ENCODE peak calls at places on chromosome X, in ten cellular contexts. One of them, this sample, is unnamed.

GRCh38 chrX:125132274-125132673 is 187.4 kb upstream of the TEX13C start:
- DNase-seq in foreskin fibroblast: no peak
- DNase-seq in kidney: no peak
- DNase-seq in brain microvascular endothelial cell: no peak
- DNase-seq in MM.1S: peak; percentile 34
- DNase-seq in GM12865: peak; percentile 7
- DNase-seq in testis: no peak
- DNase-seq in fibroblast of lung: no peak
- DNase-seq in right lobe of liver: no peak
- DNase-seq in pancreas: no peak
- DNase-seq in this sample: no peak

GRCh38 chrX:143002206-143002605 is 23.5 kb upstream of the SPANXN4 start:
- DNase-seq in foreskin fibroblast: no peak
- DNase-seq in right lobe of liver: no peak
- DNase-seq in fibroblast of lung: no peak
- DNase-seq in testis: no peak
- DNase-seq in MM.1S: no peak
- DNase-seq in kidney: no peak
- DNase-seq in pancreas: no peak
- DNase-seq in brain microvascular endothelial cell: no peak
- DNase-seq in GM12865: no peak
- DNase-seq in this sample: no peak

GRCh38 chrX:119190736-119191282 is 45.3 kb upstream of the PGRMC1 start:
- DNase-seq in pancreas: no peak
- DNase-seq in right lobe of liver: no peak
- DNase-seq in testis: peak; percentile 52
- DNase-seq in fibroblast of lung: no peak
- DNase-seq in MM.1S: no peak
- DNase-seq in GM12865: no peak
- DNase-seq in brain microvascular endothelial cell: no peak
- DNase-seq in foreskin fibroblast: peak; percentile 71
- DNase-seq in kidney: no peak
- DNase-seq in this sample: no peak

GRCh38 chrX:126063984-126064383 is 102.1 kb downstream of the DCAF12L2 start:
- DNase-seq in testis: no peak
- DNase-seq in GM12865: no peak
- DNase-seq in right lobe of liver: no peak
- DNase-seq in pancreas: no peak
- DNase-seq in MM.1S: no peak
- DNase-seq in fibroblast of lung: no peak
- DNase-seq in foreskin fibroblast: no peak
- DNase-seq in kidney: no peak
- DNase-seq in brain microvascular endothelial cell: no peak
- DNase-seq in this sample: no peak

GRCh38 chrX:56729152-56729557 is at the start of gene NBDY:
- DNase-seq in foreskin fibroblast: peak; percentile 65
- DNase-seq in GM12865: peak; percentile 57
- DNase-seq in MM.1S: peak; percentile 19
- DNase-seq in pancreas: no peak
- DNase-seq in brain microvascular endothelial cell: peak; percentile 37
- DNase-seq in right lobe of liver: no peak
- DNase-seq in fibroblast of lung: peak; percentile 56
- DNase-seq in testis: peak; percentile 77
- DNase-seq in kidney: peak; percentile 55
- DNase-seq in this sample: no peak

GRCh38 chrX:75746891-75747639 is 38.0 kb downstream of the MAGEE2 start:
- DNase-seq in MM.1S: no peak
- DNase-seq in fibroblast of lung: peak; percentile 17
- DNase-seq in GM12865: peak; percentile 17
- DNase-seq in right lobe of liver: peak; percentile 52
- DNase-seq in foreskin fibroblast: peak; percentile 37
- DNase-seq in kidney: peak; percentile 65
- DNase-seq in brain microvascular endothelial cell: peak; percentile 1
- DNase-seq in testis: peak; percentile 37
- DNase-seq in pancreas: peak; percentile 47
- DNase-seq in this sample: no peak

GRCh38 chrX:107714196-107714811 is 61.3 kb downstream of the TSC22D3 start:
- DNase-seq in MM.1S: no peak
- DNase-seq in kidney: no peak
- DNase-seq in testis: no peak
- DNase-seq in right lobe of liver: peak; percentile 50
- DNase-seq in pancreas: no peak
- DNase-seq in GM12865: no peak
- DNase-seq in brain microvascular endothelial cell: no peak
- DNase-seq in foreskin fibroblast: no peak
- DNase-seq in fibroblast of lung: no peak
- DNase-seq in this sample: no peak

GRCh38 chrX:16023790-16024734 is 99.3 kb upstream of the GRPR start:
- DNase-seq in right lobe of liver: no peak
- DNase-seq in pancreas: no peak
- DNase-seq in GM12865: peak; percentile 71
- DNase-seq in MM.1S: no peak
- DNase-seq in kidney: no peak
- DNase-seq in brain microvascular endothelial cell: peak; percentile 13
- DNase-seq in fibroblast of lung: peak; percentile 71
- DNase-seq in testis: no peak
- DNase-seq in foreskin fibroblast: peak; percentile 44
- DNase-seq in this sample: no peak

GRCh38 chrX:72018277-72019112 is 107.8 kb downstream of the NHSL2 start:
- DNase-seq in fibroblast of lung: peak; percentile 89
- DNase-seq in MM.1S: peak; percentile 73
- DNase-seq in brain microvascular endothelial cell: peak; percentile 81
- DNase-seq in pancreas: peak; percentile 89
- DNase-seq in kidney: peak; percentile 96
- DNase-seq in GM12865: peak; percentile 56
- DNase-seq in right lobe of liver: peak; percentile 77
- DNase-seq in foreskin fibroblast: peak; percentile 95
- DNase-seq in testis: peak; percentile 81
- DNase-seq in this sample: peak; percentile 93

GRCh38 chrX:30935985-30936384 is 46.9 kb upstream of the TAB3 start:
- DNase-seq in pancreas: no peak
- DNase-seq in kidney: no peak
- DNase-seq in GM12865: peak; percentile 0
- DNase-seq in brain microvascular endothelial cell: peak; percentile 28
- DNase-seq in foreskin fibroblast: peak; percentile 4
- DNase-seq in fibroblast of lung: peak; percentile 11
- DNase-seq in MM.1S: no peak
- DNase-seq in testis: peak; percentile 19
- DNase-seq in right lobe of liver: peak; percentile 58
- DNase-seq in this sample: no peak

GRCh38 chrX:150517303-150517896 is 51.0 kb upstream of the MTM1 start:
- DNase-seq in testis: no peak
- DNase-seq in brain microvascular endothelial cell: peak; percentile 26
- DNase-seq in fibroblast of lung: no peak
- DNase-seq in kidney: no peak
- DNase-seq in GM12865: no peak
- DNase-seq in MM.1S: no peak
- DNase-seq in pancreas: no peak
- DNase-seq in right lobe of liver: peak; percentile 58
- DNase-seq in foreskin fibroblast: peak; percentile 76
- DNase-seq in this sample: no peak

GRCh38 chrX:28659269-28659668 is 72.0 kb downstream of the IL1RAPL1 start:
- DNase-seq in MM.1S: no peak
- DNase-seq in foreskin fibroblast: no peak
- DNase-seq in pancreas: no peak
- DNase-seq in brain microvascular endothelial cell: no peak
- DNase-seq in right lobe of liver: peak; percentile 35
- DNase-seq in GM12865: peak; percentile 3
- DNase-seq in fibroblast of lung: no peak
- DNase-seq in kidney: no peak
- DNase-seq in testis: peak; percentile 28
- DNase-seq in this sample: no peak

GRCh38 chrX:119870626-119871131 is 854 bp downstream of the RNF113A start:
- DNase-seq in kidney: no peak
- DNase-seq in MM.1S: no peak
- DNase-seq in foreskin fibroblast: peak; percentile 43
- DNase-seq in testis: peak; percentile 33
- DNase-seq in GM12865: peak; percentile 50
- DNase-seq in fibroblast of lung: peak; percentile 19
- DNase-seq in pancreas: no peak
- DNase-seq in right lobe of liver: no peak
- DNase-seq in brain microvascular endothelial cell: peak; percentile 22
- DNase-seq in this sample: no peak

DNA sequence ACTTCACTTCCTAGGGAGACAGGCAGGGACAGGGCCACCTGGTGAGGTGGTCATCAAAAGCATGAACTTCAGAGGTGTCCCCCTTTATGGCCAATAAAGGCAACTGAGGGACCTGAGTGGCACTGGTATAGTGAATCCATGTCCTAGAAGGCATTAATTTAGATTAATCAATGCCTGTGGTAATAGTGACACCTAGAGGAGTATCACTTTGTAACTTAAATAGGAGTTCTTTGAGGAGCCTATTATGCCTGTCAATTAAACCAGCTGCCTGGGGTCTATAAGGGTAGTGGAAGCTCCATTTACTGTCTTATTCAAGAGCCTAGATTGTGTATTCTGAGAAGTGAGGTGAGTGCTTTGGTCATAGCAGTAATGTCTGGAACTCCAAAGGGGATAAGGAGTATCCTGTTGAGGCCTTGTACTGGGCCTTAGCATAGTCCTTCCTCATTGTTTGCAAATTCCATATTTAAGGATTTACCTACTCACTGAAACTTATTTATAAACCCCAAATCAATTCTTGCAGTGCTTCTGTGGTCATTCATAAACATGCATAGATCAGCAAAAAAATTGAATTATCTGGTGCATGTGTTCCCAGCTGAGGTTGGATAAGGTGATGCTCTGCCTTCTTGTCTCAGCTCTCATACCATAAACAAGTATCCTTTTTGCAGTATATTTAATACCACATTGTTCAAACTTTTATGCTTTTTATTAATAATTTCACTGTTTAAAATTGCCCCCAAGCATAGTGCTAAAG is 213.8 kb upstream of the RADX start:
- DNase-seq in kidney: no peak
- DNase-seq in MM.1S: no peak
- DNase-seq in right lobe of liver: no peak
- DNase-seq in testis: no peak
- DNase-seq in GM12865: no peak
- DNase-seq in brain microvascular endothelial cell: no peak
- DNase-seq in pancreas: no peak
- DNase-seq in fibroblast of lung: no peak
- DNase-seq in foreskin fibroblast: peak; percentile 33
- DNase-seq in this sample: no peak
- TF ChIP-seq CTCF in kidney: no peak
- TF ChIP-seq CTCF in MM.1S: no peak
- TF ChIP-seq CTCF in right lobe of liver: peak; percentile 39
- TF ChIP-seq CTCF in testis: no peak
- TF ChIP-seq CTCF in GM12865: no peak
- TF ChIP-seq CTCF in brain microvascular endothelial cell: no peak
- TF ChIP-seq CTCF in pancreas: no peak
- TF ChIP-seq CTCF in fibroblast of lung: no peak
- TF ChIP-seq CTCF in foreskin fibroblast: no peak
- TF ChIP-seq CTCF in this sample: no peak

DNA sequence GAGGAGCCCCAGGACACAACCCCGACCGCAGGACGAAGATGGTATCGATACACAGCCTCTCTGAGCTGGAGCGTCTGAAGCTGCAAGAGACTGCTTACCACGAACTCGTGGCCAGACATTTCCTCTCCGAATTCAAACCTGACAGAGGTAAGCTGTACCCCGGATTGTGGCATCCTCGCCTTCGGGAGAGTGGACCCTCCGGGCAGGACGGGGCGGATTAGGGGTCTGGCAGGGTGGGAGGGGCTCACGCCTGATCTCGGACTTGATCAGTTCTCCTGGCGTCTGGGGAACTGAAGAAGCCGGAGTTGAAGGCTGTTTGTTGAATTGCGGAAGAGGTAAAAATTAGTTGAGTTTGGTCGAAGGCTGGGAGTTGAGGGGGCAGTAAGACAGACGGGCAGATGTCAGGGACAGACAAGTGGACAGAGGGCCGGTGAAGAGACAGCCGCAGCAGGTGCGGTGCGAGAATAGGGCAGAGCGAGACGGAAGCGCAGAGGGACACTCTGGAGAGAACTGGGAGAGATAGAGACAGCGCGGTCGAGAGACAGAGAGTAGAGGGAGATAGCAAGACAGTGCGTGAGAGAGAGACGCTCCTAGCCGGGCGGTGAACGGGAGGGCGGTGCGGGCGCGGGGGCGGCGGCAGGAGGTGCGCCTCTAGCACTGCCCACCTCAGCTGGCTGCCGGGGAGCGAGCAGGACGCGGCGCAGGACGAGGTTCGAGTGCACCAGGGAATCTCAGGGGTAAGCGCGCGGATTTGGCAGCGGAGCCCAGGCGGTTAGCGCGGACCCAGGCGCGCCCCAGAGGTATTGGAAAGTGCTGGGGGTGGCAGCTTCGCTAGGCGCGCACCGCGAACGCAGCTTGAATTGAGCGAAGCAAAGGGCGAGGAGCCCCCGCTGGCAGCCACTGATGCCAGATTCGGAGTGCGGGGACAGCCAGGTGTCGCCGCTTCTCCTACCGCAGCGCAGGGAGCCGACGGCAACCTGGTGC is 23.9 kb downstream of the ARHGAP36 start:
- DNase-seq in testis: no peak
- DNase-seq in GM12865: no peak
- DNase-seq in foreskin fibroblast: no peak
- DNase-seq in right lobe of liver: no peak
- DNase-seq in kidney: peak; percentile 53
- DNase-seq in MM.1S: no peak
- DNase-seq in pancreas: no peak
- DNase-seq in fibroblast of lung: no peak
- DNase-seq in brain microvascular endothelial cell: no peak
- DNase-seq in this sample: no peak
- H3K4me3 ChIP-seq in testis: no peak overlapping the region
- H3K4me3 ChIP-seq in GM12865: no peak overlapping the region
- H3K4me3 ChIP-seq in foreskin fibroblast: no peak overlapping the region
- H3K4me3 ChIP-seq in right lobe of liver: no peak overlapping the region
- H3K4me3 ChIP-seq in kidney: no peak overlapping the region
- H3K4me3 ChIP-seq in MM.1S: no peak overlapping the region
- H3K4me3 ChIP-seq in pancreas: no peak overlapping the region
- H3K4me3 ChIP-seq in fibroblast of lung: no peak overlapping the region
- H3K4me3 ChIP-seq in brain microvascular endothelial cell: no peak overlapping the region
- H3K4me3 ChIP-seq in this sample: no peak overlapping the region

DNA sequence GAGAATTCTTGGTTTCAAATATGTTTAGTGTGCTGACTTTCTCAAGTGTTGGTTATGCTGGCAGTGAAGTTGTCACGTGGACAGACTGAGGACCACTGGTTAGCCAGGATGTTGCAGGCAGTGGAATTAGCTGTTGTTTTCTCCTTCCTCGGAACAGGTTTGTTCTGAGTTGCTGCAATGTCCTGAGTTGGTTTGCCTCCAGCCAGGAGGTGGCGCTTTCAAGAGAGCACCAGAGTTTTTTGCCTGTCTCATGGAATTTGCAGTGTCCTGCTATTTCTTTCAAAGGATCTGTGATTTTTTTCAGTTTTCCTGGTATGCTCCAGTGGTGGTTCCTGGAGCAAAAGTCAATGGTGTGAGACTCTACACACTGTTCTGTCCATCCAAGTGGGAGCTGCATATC is 158.1 kb upstream of the CXorf66 start:
- DNase-seq in testis: no peak
- DNase-seq in MM.1S: no peak
- DNase-seq in pancreas: no peak
- DNase-seq in right lobe of liver: no peak
- DNase-seq in fibroblast of lung: peak; percentile 6
- DNase-seq in GM12865: no peak
- DNase-seq in brain microvascular endothelial cell: no peak
- DNase-seq in kidney: no peak
- DNase-seq in foreskin fibroblast: no peak
- DNase-seq in this sample: no peak
- TF ChIP-seq CTCF in testis: no peak
- TF ChIP-seq CTCF in MM.1S: no peak
- TF ChIP-seq CTCF in pancreas: no peak
- TF ChIP-seq CTCF in right lobe of liver: peak; percentile 21
- TF ChIP-seq CTCF in fibroblast of lung: no peak
- TF ChIP-seq CTCF in GM12865: peak; percentile 9
- TF ChIP-seq CTCF in brain microvascular endothelial cell: peak; percentile 66
- TF ChIP-seq CTCF in kidney: no peak
- TF ChIP-seq CTCF in foreskin fibroblast: no peak
- TF ChIP-seq CTCF in this sample: no peak

GRCh38 chrX:13074297-13075262 is 30.2 kb upstream of the FAM9C start:
- DNase-seq in foreskin fibroblast: no peak
- DNase-seq in testis: no peak
- DNase-seq in pancreas: no peak
- DNase-seq in brain microvascular endothelial cell: no peak
- DNase-seq in GM12865: peak; percentile 77
- DNase-seq in MM.1S: no peak
- DNase-seq in fibroblast of lung: no peak
- DNase-seq in right lobe of liver: no peak
- DNase-seq in kidney: no peak
- DNase-seq in this sample: no peak
- H3K4me3 ChIP-seq in foreskin fibroblast: no peak overlapping the region
- H3K4me3 ChIP-seq in testis: no peak overlapping the region
- H3K4me3 ChIP-seq in pancreas: no peak overlapping the region
- H3K4me3 ChIP-seq in brain microvascular endothelial cell: no peak overlapping the region
- H3K4me3 ChIP-seq in GM12865: no peak overlapping the region
- H3K4me3 ChIP-seq in MM.1S: no peak overlapping the region
- H3K4me3 ChIP-seq in fibroblast of lung: no peak overlapping the region
- H3K4me3 ChIP-seq in right lobe of liver: no peak overlapping the region
- H3K4me3 ChIP-seq in kidney: no peak overlapping the region
- H3K4me3 ChIP-seq in this sample: no peak overlapping the region

This sample was measured in esophagus muscularis mucosa.